ENCODE peak calls at places on chromosomes 6 and 20, in seven cellular contexts. One of them, this sample, is unnamed.

GRCh38 chr6:141830530-141830929 is 302.2 kb upstream of the GJE1 start:
- DNase-seq in fibroblast of pulmonary artery: no peak
- DNase-seq in Peyer's patch: no peak
- DNase-seq in mammary epithelial cell: no peak
- DNase-seq in mucosa of descending colon: no peak
- DNase-seq in heart left ventricle: no peak
- DNase-seq in fibroblast of lung: no peak
- DNase-seq in this sample: no peak

GRCh38 chr6:96878101-96878500 is 19.6 kb downstream of the NDUFAF4 start:
- DNase-seq in fibroblast of pulmonary artery: no peak
- DNase-seq in Peyer's patch: no peak
- DNase-seq in mammary epithelial cell: no peak
- DNase-seq in mucosa of descending colon: no peak
- DNase-seq in heart left ventricle: no peak
- DNase-seq in fibroblast of lung: peak; percentile 76
- DNase-seq in this sample: no peak

GRCh38 chr6:130893766-130894165 is 66.6 kb downstream of the SMLR1 start:
- DNase-seq in fibroblast of pulmonary artery: no peak
- DNase-seq in Peyer's patch: no peak
- DNase-seq in mammary epithelial cell: no peak
- DNase-seq in mucosa of descending colon: no peak
- DNase-seq in heart left ventricle: no peak
- DNase-seq in fibroblast of lung: no peak
- DNase-seq in this sample: no peak

GRCh38 chr6:46932941-46933340 is 11.2 kb upstream of the ADGRF5 start:
- DNase-seq in fibroblast of pulmonary artery: peak; percentile 45
- DNase-seq in Peyer's patch: no peak
- DNase-seq in mammary epithelial cell: no peak
- DNase-seq in mucosa of descending colon: no peak
- DNase-seq in heart left ventricle: no peak
- DNase-seq in fibroblast of lung: peak; percentile 1
- DNase-seq in this sample: peak; percentile 74

GRCh38 chr6:31971279-31971992 is 502 bp downstream of the DXO start:
- DNase-seq in fibroblast of pulmonary artery: no peak
- DNase-seq in Peyer's patch: no peak
- DNase-seq in mammary epithelial cell: no peak
- DNase-seq in mucosa of descending colon: no peak
- DNase-seq in heart left ventricle: no peak
- DNase-seq in fibroblast of lung: no peak
- DNase-seq in this sample: no peak

GRCh38 chr20:39874049-39874893 is 814.8 kb downstream of the MAFB start:
- DNase-seq in fibroblast of pulmonary artery: peak; percentile 90
- DNase-seq in Peyer's patch: peak; percentile 73
- DNase-seq in mammary epithelial cell: peak; percentile 67
- DNase-seq in mucosa of descending colon: peak; percentile 88
- DNase-seq in heart left ventricle: peak; percentile 79
- DNase-seq in fibroblast of lung: peak; percentile 90
- DNase-seq in this sample: peak; percentile 95

GRCh38 chr20:19004975-19005374 is 191.4 kb downstream of the SCP2D1 start:
- DNase-seq in fibroblast of pulmonary artery: no peak
- DNase-seq in Peyer's patch: no peak
- DNase-seq in mammary epithelial cell: no peak
- DNase-seq in mucosa of descending colon: no peak
- DNase-seq in heart left ventricle: no peak
- DNase-seq in fibroblast of lung: no peak
- DNase-seq in this sample: no peak

GRCh38 chr20:59222239-59222981 is 58.8 kb downstream of the ZNF831 start:
- DNase-seq in fibroblast of pulmonary artery: peak; percentile 75
- DNase-seq in Peyer's patch: peak; percentile 75
- DNase-seq in mammary epithelial cell: peak; percentile 39
- DNase-seq in mucosa of descending colon: peak; percentile 91
- DNase-seq in heart left ventricle: peak; percentile 82
- DNase-seq in fibroblast of lung: peak; percentile 72
- DNase-seq in this sample: peak; percentile 83

GRCh38 chr6:88616380-88616779 is 347.0 kb downstream of the RNGTT start:
- DNase-seq in fibroblast of pulmonary artery: no peak
- DNase-seq in Peyer's patch: no peak
- DNase-seq in mammary epithelial cell: no peak
- DNase-seq in mucosa of descending colon: no peak
- DNase-seq in heart left ventricle: no peak
- DNase-seq in fibroblast of lung: no peak
- DNase-seq in this sample: no peak

GRCh38 chr6:135880066-135880972 is 28.8 kb downstream of the PDE7B start:
- DNase-seq in fibroblast of pulmonary artery: peak; percentile 46
- DNase-seq in Peyer's patch: peak; percentile 76
- DNase-seq in mammary epithelial cell: peak; percentile 56
- DNase-seq in mucosa of descending colon: peak; percentile 48
- DNase-seq in heart left ventricle: no peak
- DNase-seq in fibroblast of lung: peak; percentile 79
- DNase-seq in this sample: peak; percentile 91

GRCh38 chr20:20568604-20569205 is 143.7 kb downstream of the RALGAPA2 start:
- DNase-seq in fibroblast of pulmonary artery: peak; percentile 68
- DNase-seq in Peyer's patch: no peak
- DNase-seq in mammary epithelial cell: no peak
- DNase-seq in mucosa of descending colon: peak; percentile 46
- DNase-seq in heart left ventricle: no peak
- DNase-seq in fibroblast of lung: peak; percentile 69
- DNase-seq in this sample: peak; percentile 75

GRCh38 chr6:692356-692851 is 535 bp downstream of the EXOC2 start:
- DNase-seq in fibroblast of pulmonary artery: peak; percentile 39
- DNase-seq in Peyer's patch: peak; percentile 59
- DNase-seq in mammary epithelial cell: peak; percentile 80
- DNase-seq in mucosa of descending colon: peak; percentile 61
- DNase-seq in heart left ventricle: peak; percentile 35
- DNase-seq in fibroblast of lung: no peak
- DNase-seq in this sample: peak; percentile 59

GRCh38 chr6:13873288-13874190 is 51.2 kb upstream of the RNF182 start:
- DNase-seq in fibroblast of pulmonary artery: no peak
- DNase-seq in Peyer's patch: peak; percentile 77
- DNase-seq in mammary epithelial cell: peak; percentile 33
- DNase-seq in mucosa of descending colon: peak; percentile 82
- DNase-seq in heart left ventricle: peak; percentile 58
- DNase-seq in fibroblast of lung: no peak
- DNase-seq in this sample: peak; percentile 11

GRCh38 chr6:113998811-113999210 is 27.9 kb upstream of the HDAC2 start:
- DNase-seq in fibroblast of pulmonary artery: no peak
- DNase-seq in Peyer's patch: no peak
- DNase-seq in mammary epithelial cell: no peak
- DNase-seq in mucosa of descending colon: no peak
- DNase-seq in heart left ventricle: no peak
- DNase-seq in fibroblast of lung: no peak
- DNase-seq in this sample: no peak

GRCh38 chr20:52941803-52942202 is 30.4 kb upstream of the TSHZ2 start:
- DNase-seq in fibroblast of pulmonary artery: no peak
- DNase-seq in Peyer's patch: no peak
- DNase-seq in mammary epithelial cell: no peak
- DNase-seq in mucosa of descending colon: no peak
- DNase-seq in heart left ventricle: no peak
- DNase-seq in fibroblast of lung: peak; percentile 63
- DNase-seq in this sample: no peak

GRCh38 chr6:163771180-163771579 is 356.7 kb downstream of the QKI start:
- DNase-seq in fibroblast of pulmonary artery: no peak
- DNase-seq in Peyer's patch: no peak
- DNase-seq in mammary epithelial cell: no peak
- DNase-seq in mucosa of descending colon: no peak
- DNase-seq in heart left ventricle: no peak
- DNase-seq in fibroblast of lung: no peak
- DNase-seq in this sample: no peak

GRCh38 chr20:60087563-60088105 is 129.4 kb downstream of the CDH26 start:
- DNase-seq in fibroblast of pulmonary artery: no peak
- DNase-seq in Peyer's patch: no peak
- DNase-seq in mammary epithelial cell: no peak
- DNase-seq in mucosa of descending colon: no peak
- DNase-seq in heart left ventricle: no peak
- DNase-seq in fibroblast of lung: peak; percentile 51
- DNase-seq in this sample: peak; percentile 7

GRCh38 chr20:25039697-25040437 is 18.1 kb downstream of the ACSS1 start:
- DNase-seq in fibroblast of pulmonary artery: peak; percentile 91
- DNase-seq in Peyer's patch: no peak
- DNase-seq in mammary epithelial cell: peak; percentile 42
- DNase-seq in mucosa of descending colon: peak; percentile 88
- DNase-seq in heart left ventricle: peak; percentile 85
- DNase-seq in fibroblast of lung: peak; percentile 74
- DNase-seq in this sample: peak; percentile 51

GRCh38 chr6:32057966-32058365 is 19.8 kb downstream of the CYP21A2 start:
- DNase-seq in fibroblast of pulmonary artery: no peak
- DNase-seq in Peyer's patch: no peak
- DNase-seq in mammary epithelial cell: no peak
- DNase-seq in mucosa of descending colon: no peak
- DNase-seq in heart left ventricle: no peak
- DNase-seq in fibroblast of lung: no peak
- DNase-seq in this sample: no peak

GRCh38 chr6:88381289-88381642 is 215.1 kb upstream of the CNR1 start:
- DNase-seq in fibroblast of pulmonary artery: no peak
- DNase-seq in Peyer's patch: no peak
- DNase-seq in mammary epithelial cell: no peak
- DNase-seq in mucosa of descending colon: no peak
- DNase-seq in heart left ventricle: no peak
- DNase-seq in fibroblast of lung: no peak
- DNase-seq in this sample: no peak

GRCh38 chr6:156160007-156160787 is 617.0 kb upstream of the ARID1B start:
- DNase-seq in fibroblast of pulmonary artery: no peak
- DNase-seq in Peyer's patch: no peak
- DNase-seq in mammary epithelial cell: no peak
- DNase-seq in mucosa of descending colon: no peak
- DNase-seq in heart left ventricle: no peak
- DNase-seq in fibroblast of lung: no peak
- DNase-seq in this sample: no peak

GRCh38 chr20:32184953-32185603 is 22.5 kb downstream of the PLAGL2 start:
- DNase-seq in fibroblast of pulmonary artery: no peak
- DNase-seq in Peyer's patch: no peak
- DNase-seq in mammary epithelial cell: no peak
- DNase-seq in mucosa of descending colon: no peak
- DNase-seq in heart left ventricle: no peak
- DNase-seq in fibroblast of lung: no peak
- DNase-seq in this sample: no peak
- H3K4me3 ChIP-seq in fibroblast of pulmonary artery: no peak overlapping the region
- H3K4me3 ChIP-seq in Peyer's patch: no peak overlapping the region
- H3K4me3 ChIP-seq in mammary epithelial cell: no peak overlapping the region
- H3K4me3 ChIP-seq in mucosa of descending colon: no peak overlapping the region
- H3K4me3 ChIP-seq in heart left ventricle: no peak overlapping the region
- H3K4me3 ChIP-seq in fibroblast of lung: no peak overlapping the region
- H3K4me3 ChIP-seq in this sample: no peak overlapping the region

DNA sequence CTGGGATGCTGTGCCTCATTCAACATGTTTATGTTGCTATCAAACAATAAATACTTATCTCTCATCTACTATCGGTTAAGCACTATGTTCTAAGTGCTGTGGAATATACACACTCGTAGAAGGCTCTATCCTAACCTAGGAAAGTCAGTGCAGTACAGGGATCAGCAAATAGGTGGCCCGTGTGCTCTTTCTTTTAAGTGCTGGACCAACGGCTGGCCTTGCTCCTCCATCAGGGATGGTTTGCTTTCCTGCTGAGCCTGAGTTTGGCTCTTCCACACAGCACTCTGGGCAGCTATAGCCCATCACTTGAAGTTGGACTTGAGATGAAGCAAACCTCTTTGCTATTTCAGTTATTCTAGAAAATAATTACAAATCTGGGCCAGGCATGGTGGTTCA is 66.9 kb upstream of the KCNK16 start:
- DNase-seq in fibroblast of pulmonary artery: peak; percentile 32
- DNase-seq in Peyer's patch: no peak
- DNase-seq in mammary epithelial cell: no peak
- DNase-seq in mucosa of descending colon: no peak
- DNase-seq in heart left ventricle: no peak
- DNase-seq in fibroblast of lung: peak; percentile 23
- DNase-seq in this sample: peak; percentile 58
- TF ChIP-seq CTCF in fibroblast of pulmonary artery: peak; percentile 37
- TF ChIP-seq CTCF in Peyer's patch: no peak
- TF ChIP-seq CTCF in mammary epithelial cell: peak; percentile 29
- TF ChIP-seq CTCF in mucosa of descending colon: no peak
- TF ChIP-seq CTCF in heart left ventricle: peak; percentile 32
- TF ChIP-seq CTCF in fibroblast of lung: peak; percentile 25
- TF ChIP-seq CTCF in this sample: peak; percentile 60

GRCh38 chr20:44646023-44646640 is 5.4 kb downstream of the ADA start:
- DNase-seq in fibroblast of pulmonary artery: peak; percentile 49
- DNase-seq in Peyer's patch: peak; percentile 56
- DNase-seq in mammary epithelial cell: no peak
- DNase-seq in mucosa of descending colon: peak; percentile 18
- DNase-seq in heart left ventricle: no peak
- DNase-seq in fibroblast of lung: peak; percentile 43
- DNase-seq in this sample: peak; percentile 35
- H3K4me3 ChIP-seq in fibroblast of pulmonary artery: no peak overlapping the region
- H3K4me3 ChIP-seq in Peyer's patch: no peak overlapping the region
- H3K4me3 ChIP-seq in mammary epithelial cell: no peak overlapping the region
- H3K4me3 ChIP-seq in mucosa of descending colon: no peak overlapping the region
- H3K4me3 ChIP-seq in heart left ventricle: no peak overlapping the region
- H3K4me3 ChIP-seq in fibroblast of lung: no peak overlapping the region
- H3K4me3 ChIP-seq in this sample: no peak overlapping the region

GRCh38 chr6:162627362-162627761 is 100.2 kb downstream of the PRKN start:
- DNase-seq in fibroblast of pulmonary artery: no peak
- DNase-seq in Peyer's patch: no peak
- DNase-seq in mammary epithelial cell: no peak
- DNase-seq in mucosa of descending colon: no peak
- DNase-seq in heart left ventricle: no peak
- DNase-seq in fibroblast of lung: no peak
- DNase-seq in this sample: no peak

GRCh38 chr6:162636167-162636566 is 91.4 kb downstream of the PRKN start:
- DNase-seq in fibroblast of pulmonary artery: no peak
- DNase-seq in Peyer's patch: no peak
- DNase-seq in mammary epithelial cell: no peak
- DNase-seq in mucosa of descending colon: no peak
- DNase-seq in heart left ventricle: no peak
- DNase-seq in fibroblast of lung: no peak
- DNase-seq in this sample: no peak

GRCh38 chr6:162627825-162628224 is 99.7 kb downstream of the PRKN start:
- DNase-seq in fibroblast of pulmonary artery: no peak
- DNase-seq in Peyer's patch: no peak
- DNase-seq in mammary epithelial cell: no peak
- DNase-seq in mucosa of descending colon: no peak
- DNase-seq in heart left ventricle: no peak
- DNase-seq in fibroblast of lung: no peak
- DNase-seq in this sample: no peak

GRCh38 chr6:162626869-162627268 is 100.7 kb downstream of the PRKN start:
- DNase-seq in fibroblast of pulmonary artery: no peak
- DNase-seq in Peyer's patch: no peak
- DNase-seq in mammary epithelial cell: no peak
- DNase-seq in mucosa of descending colon: no peak
- DNase-seq in heart left ventricle: no peak
- DNase-seq in fibroblast of lung: no peak
- DNase-seq in this sample: no peak

DNA sequence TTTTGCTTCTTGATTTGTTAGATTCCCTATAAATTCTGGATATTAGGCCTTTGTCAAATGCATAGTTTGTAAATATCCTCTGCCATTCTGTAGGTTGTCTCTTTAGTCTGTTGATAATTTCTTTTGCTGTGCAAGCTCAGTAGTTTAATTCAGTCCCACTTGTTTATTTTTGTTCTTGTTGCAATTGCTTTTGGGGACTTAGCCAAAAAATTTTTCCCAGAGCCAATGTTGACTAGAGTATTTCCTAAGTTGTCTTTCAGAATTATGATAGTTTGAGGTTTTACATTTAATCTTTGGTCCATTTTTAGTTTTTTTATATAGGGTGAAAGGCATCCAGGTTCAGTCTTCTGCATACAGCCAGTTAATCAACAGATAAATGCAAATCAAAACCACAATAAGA is 96.0 kb downstream of the PRKN start:
- DNase-seq in fibroblast of pulmonary artery: no peak
- DNase-seq in Peyer's patch: no peak
- DNase-seq in mammary epithelial cell: no peak
- DNase-seq in mucosa of descending colon: no peak
- DNase-seq in heart left ventricle: no peak
- DNase-seq in fibroblast of lung: peak; percentile 83
- DNase-seq in this sample: no peak
- TF ChIP-seq CTCF in fibroblast of pulmonary artery: no peak
- TF ChIP-seq CTCF in Peyer's patch: no peak
- TF ChIP-seq CTCF in mammary epithelial cell: no peak
- TF ChIP-seq CTCF in mucosa of descending colon: no peak
- TF ChIP-seq CTCF in heart left ventricle: no peak
- TF ChIP-seq CTCF in fibroblast of lung: no peak
- TF ChIP-seq CTCF in this sample: no peak

GRCh38 chr6:48068326-48069191 is 42.4 kb downstream of the PTCHD4 start:
- DNase-seq in fibroblast of pulmonary artery: no peak
- DNase-seq in Peyer's patch: no peak
- DNase-seq in mammary epithelial cell: no peak
- DNase-seq in mucosa of descending colon: no peak
- DNase-seq in heart left ventricle: no peak
- DNase-seq in fibroblast of lung: no peak
- DNase-seq in this sample: no peak
- H3K4me3 ChIP-seq in fibroblast of pulmonary artery: no peak overlapping the region
- H3K4me3 ChIP-seq in Peyer's patch: no peak overlapping the region
- H3K4me3 ChIP-seq in mammary epithelial cell: peak overlapping the region; percentile 53
- H3K4me3 ChIP-seq in mucosa of descending colon: no peak overlapping the region
- H3K4me3 ChIP-seq in heart left ventricle: peak overlapping the region; percentile 37
- H3K4me3 ChIP-seq in fibroblast of lung: no peak overlapping the region
- H3K4me3 ChIP-seq in this sample: peak overlapping the region; percentile 40